ENCODE peak calls at places on chromosomes 3 and 15, in five cellular contexts. A is Karpas-422, T is cardiac fibroblast, F is neuronal stem cell, R is hepatocyte. G is an unnamed sample.

GRCh38 chr3:52396907-52397591 is 47.9 kb downstream of the SEMA3G start:
- DNase-seq in R (no peak), T (no peak), F (no peak), A (no peak), G (no peak)

GRCh38 chr3:11306815-11307589 is 34.8 kb downstream of the ATG7 start:
- DNase-seq in T (peak; percentile 29), A (no peak), R (no peak), F (no peak), G (no peak)

GRCh38 chr3:110932515-110933095 is 139.0 kb upstream of the NECTIN3 start:
- DNase-seq in T (peak; percentile 25), A (no peak), R (no peak), F (no peak), G (no peak)

GRCh38 chr15:43215961-43216360 is 4.9 kb downstream of the EPB42 start:
- DNase-seq in R (no peak), A (no peak), T (peak; percentile 20), F (no peak), G (no peak)

GRCh38 chr3:179716226-179716625 is 63.4 kb downstream of the USP13 start:
- DNase-seq in T (peak; percentile 23), A (no peak), R (no peak), F (no peak), G (no peak)

GRCh38 chr3:172082269-172082668 is 42.9 kb downstream of the FNDC3B start:
- DNase-seq in T (peak; percentile 95), R (peak; percentile 62), A (no peak), F (no peak), G (peak; percentile 66)

GRCh38 chr15:71610991-71611720 is 199.2 kb upstream of the NR2E3 start:
- DNase-seq in F (no peak), T (no peak), R (no peak), A (peak; percentile 28), G (peak; percentile 95)

GRCh38 chr15:69756440-69756839 is 303.8 kb downstream of the RPLP1 start:
- DNase-seq in R (no peak), A (no peak), F (no peak), T (peak; percentile 15), G (no peak)

GRCh38 chr3:72411102-72411501 is 437.1 kb downstream of the SHQ1 start:
- DNase-seq in A (no peak), T (no peak), R (no peak), F (no peak), G (no peak)

GRCh38 chr3:1824359-1824758 is 274.3 kb upstream of the CNTN4 start:
- DNase-seq in F (no peak), A (no peak), T (no peak), R (no peak), G (no peak)

GRCh38 chr3:62378329-62378789 is 5.0 kb upstream of the FEZF2 start:
- DNase-seq in A (no peak), R (no peak), F (no peak), T (no peak), G (no peak)

GRCh38 chr15:90413411-90414379 is 25.7 kb downstream of the IQGAP1 start:
- DNase-seq in A (no peak), T (peak; percentile 64), R (peak; percentile 51), F (no peak), G (no peak)

GRCh38 chr15:90411176-90411575 is 23.1 kb downstream of the IQGAP1 start:
- DNase-seq in T (no peak), F (no peak), R (no peak), A (no peak), G (no peak)

GRCh38 chr15:90412356-90413194 is 24.5 kb downstream of the IQGAP1 start:
- DNase-seq in F (no peak), R (peak; percentile 72), A (no peak), T (peak; percentile 64), G (no peak)

GRCh38 chr15:90418627-90419026 is 30.6 kb downstream of the IQGAP1 start:
- DNase-seq in F (no peak), T (no peak), A (no peak), R (no peak), G (no peak)

GRCh38 chr15:90414408-90415028 is 26.5 kb downstream of the IQGAP1 start:
- DNase-seq in A (no peak), R (peak; percentile 37), T (peak; percentile 92), F (no peak), G (no peak)
- H3K4me3 ChIP-seq in A (no peak overlapping the region), R (no peak overlapping the region), T (no peak overlapping the region), F (no peak overlapping the region), G (no peak overlapping the region)

DNA sequence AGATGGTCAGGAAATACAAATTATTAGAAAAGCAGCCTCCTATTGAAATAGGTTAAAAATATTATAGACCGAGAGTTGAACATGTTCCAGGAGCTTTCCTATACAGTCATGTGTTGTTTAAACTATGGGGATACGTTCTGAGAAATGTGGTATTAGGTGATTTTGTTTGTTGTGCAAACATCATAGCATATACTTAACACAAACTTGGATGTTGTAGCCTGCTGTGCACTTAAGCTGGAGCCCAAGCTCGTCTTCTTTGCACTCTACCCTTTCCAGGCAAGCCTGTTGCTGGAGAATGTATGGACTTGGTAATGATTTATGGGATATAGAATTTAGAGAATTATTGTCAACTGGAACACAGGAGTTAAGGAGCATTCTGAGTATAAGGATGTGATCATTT is 140.2 kb downstream of the AKAP13 start:
- DNase-seq in R (no peak), T (no peak), A (no peak), F (no peak), G (no peak)
- H3K4me3 ChIP-seq in R (no peak overlapping the region), T (no peak overlapping the region), A (no peak overlapping the region), F (no peak overlapping the region), G (no peak overlapping the region)

GRCh38 chr3:127006781-127007436 is 24.0 kb downstream of the PLXNA1 start:
- DNase-seq in T (no peak), A (no peak), R (no peak), F (no peak), G (no peak)
- H3K4me3 ChIP-seq in T (no peak overlapping the region), A (no peak overlapping the region), R (no peak overlapping the region), F (no peak overlapping the region), G (no peak overlapping the region)

GRCh38 chr3:46880884-46881818 is 3.6 kb downstream of the PTH1R start:
- DNase-seq in T (no peak), R (no peak), F (no peak), A (no peak), G (no peak)
- H3K4me3 ChIP-seq in T (peak overlapping the region; percentile 39), R (peak overlapping the region; percentile 77), F (no peak overlapping the region), A (no peak overlapping the region), G (peak overlapping the region; percentile 57)

GRCh38 chr15:59298255-59298856 is 74.3 kb downstream of the MYO1E start:
- DNase-seq in T (peak; percentile 34), F (no peak), R (no peak), A (peak; percentile 71), G (no peak)
- H3K4me3 ChIP-seq in T (no peak overlapping the region), F (no peak overlapping the region), R (no peak overlapping the region), A (peak overlapping the region; percentile 8), G (no peak overlapping the region)

DNA sequence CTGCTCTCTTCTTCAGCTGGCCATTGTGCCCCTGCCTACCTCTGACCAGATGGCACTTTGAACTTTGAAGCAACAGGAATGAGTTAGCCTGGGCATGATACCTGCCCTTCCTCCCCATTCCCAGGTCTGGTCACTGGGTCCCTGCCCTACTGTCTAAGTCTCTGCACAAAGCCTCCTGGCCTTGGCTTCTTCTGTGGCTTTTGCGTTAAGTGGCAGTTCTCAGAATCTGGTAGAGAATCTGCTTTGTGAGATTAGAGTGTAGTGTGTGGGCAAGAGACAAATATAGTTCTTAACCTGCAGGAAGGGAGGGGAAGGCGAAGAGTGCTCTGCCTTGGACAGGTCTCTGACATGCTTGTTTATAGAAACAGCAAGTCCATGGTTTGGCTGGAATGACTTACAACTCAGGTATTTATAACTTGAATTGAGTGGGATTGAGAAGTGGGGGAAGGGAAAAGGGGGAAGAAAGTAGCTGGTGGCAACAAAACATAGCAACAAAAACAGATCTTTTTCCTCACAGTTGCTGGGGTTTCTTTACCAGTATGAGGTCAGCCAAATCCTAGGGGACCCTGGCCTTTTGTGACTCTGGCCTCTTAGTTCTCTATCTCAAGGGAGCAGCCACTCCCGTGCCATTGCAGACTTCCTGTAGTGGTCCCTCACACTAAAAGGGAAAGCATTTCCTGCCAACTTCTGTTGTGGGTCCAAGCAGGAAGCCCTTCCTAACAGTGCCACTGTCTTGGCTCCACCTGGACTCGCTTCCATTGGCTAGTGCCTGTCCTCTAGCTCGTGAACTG is 16.7 kb downstream of the MAPKBP1 start:
- DNase-seq in A (no peak), F (no peak), R (peak; percentile 77), T (peak; percentile 82), G (no peak)
- H3K4me3 ChIP-seq in A (no peak overlapping the region), F (no peak overlapping the region), R (no peak overlapping the region), T (no peak overlapping the region), G (no peak overlapping the region)

DNA sequence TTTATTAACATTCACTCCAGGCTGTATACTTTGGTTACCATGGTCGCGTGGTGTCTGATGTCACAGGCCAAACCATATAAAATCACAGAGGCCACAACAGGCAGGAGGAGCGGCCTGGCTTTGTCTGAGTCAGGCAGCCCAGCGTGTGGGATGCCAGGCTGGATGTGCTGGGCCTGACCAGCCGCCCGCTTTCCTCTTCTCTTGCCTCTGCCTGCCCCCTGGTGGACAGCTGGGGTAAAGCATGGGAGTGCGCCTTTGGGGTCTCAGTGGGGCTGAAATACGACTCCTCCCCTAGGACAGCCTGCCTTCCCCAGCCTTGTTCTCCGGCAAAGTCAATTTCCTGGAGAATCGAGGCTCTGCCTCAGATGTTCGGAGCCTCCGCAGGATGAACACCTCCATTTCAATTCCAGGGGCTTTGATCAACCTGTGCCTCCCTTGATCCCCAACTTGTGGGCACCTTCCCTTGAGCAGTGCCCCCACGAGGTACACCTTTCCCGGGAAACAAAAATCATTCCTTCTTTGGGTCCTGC is 78.2 kb downstream of the CCNL1 start:
- DNase-seq in F (peak; percentile 96), A (peak; percentile 92), T (peak; percentile 96), R (peak; percentile 95), G (peak; percentile 96)
- H3K4me3 ChIP-seq in F (no peak overlapping the region), A (no peak overlapping the region), T (no peak overlapping the region), R (no peak overlapping the region), G (peak overlapping the region; percentile 15)

G was measured in SJCRH30.